ENCODE peak calls at places on chromosomes 2 and 18, in nine cellular contexts. I is COR-L47; M is stimulated activated naive CD8-positive, alpha-beta T cell treated with anti-CD3 and anti-CD28 coated beads, Interleukin-15, Interleukin-2, amounts not matched to agents 100 U/mL and 50 U/mL, for 24 hours; A is fibroblast of the conjunctiva; F is stimulated activated CD4-positive, alpha-beta T cell treated with anti-CD3 and anti-CD28 coated beads, Interleukin-15, amount 100 ng/mL, for 1 hour; L is choroid plexus epithelial cell; U is right cardiac atrium; P is astrocyte of the spinal cord; V is stimulated activated CD8-positive, alpha-beta memory T cell treated with anti-CD3 and anti-CD28 coated beads, Interleukin-7, amount 100 ng/mL, for 1 hour. Y is an unnamed sample.

GRCh38 chr2:189142893-189143759 is 36.4 kb downstream of the COL5A2 start:
- DNase-seq in I (peak; percentile 28), M (peak; percentile 41), A (no peak), F (no peak), L (peak; percentile 52), U (no peak), P (no peak), V (peak; percentile 0), Y (no peak)

GRCh38 chr2:158773121-158773520 is 22.0 kb upstream of the DAPL1 start:
- DNase-seq in I (no peak), M (no peak), A (no peak), F (no peak), L (peak; percentile 7), U (peak; percentile 51), P (peak; percentile 74), V (no peak), Y (no peak)

GRCh38 chr18:78672862-78673446 is 306.7 kb upstream of the SALL3 start:
- DNase-seq in I (no peak), M (no peak), A (no peak), F (no peak), L (no peak), U (no peak), P (no peak), V (no peak), Y (no peak)

GRCh38 chr2:218318241-218318640 is 25.9 kb upstream of the TMBIM1 start:
- DNase-seq in I (no peak), M (no peak), A (no peak), F (no peak), L (no peak), U (no peak), P (no peak), V (no peak), Y (no peak)

GRCh38 chr2:215107229-215108056 is 31.0 kb downstream of the ABCA12 start:
- DNase-seq in I (no peak), M (no peak), A (no peak), F (no peak), L (no peak), U (no peak), P (no peak), V (no peak), Y (no peak)

GRCh38 chr2:119696494-119697030 is 17.6 kb downstream of the TMEM177 start:
- DNase-seq in I (no peak), M (no peak), A (no peak), F (no peak), L (no peak), U (no peak), P (no peak), V (no peak), Y (no peak)

GRCh38 chr18:7152485-7152884 is 34.9 kb upstream of the LAMA1 start:
- DNase-seq in I (no peak), M (no peak), A (no peak), F (no peak), L (no peak), U (no peak), P (no peak), V (no peak), Y (no peak)

GRCh38 chr2:157497603-157498314 is 53.9 kb upstream of the CYTIP start:
- DNase-seq in I (peak; percentile 52), M (no peak), A (peak; percentile 8), F (peak; percentile 5), L (peak; percentile 63), U (no peak), P (peak; percentile 48), V (no peak), Y (no peak)

GRCh38 chr2:71804251-71804650 is 343.4 kb downstream of the CYP26B1 start:
- DNase-seq in I (no peak), M (no peak), A (no peak), F (no peak), L (no peak), U (no peak), P (no peak), V (no peak), Y (no peak)

GRCh38 chr2:220006152-220006551 is 378.7 kb downstream of the SLC4A3 start:
- DNase-seq in I (no peak), M (no peak), A (no peak), F (no peak), L (peak; percentile 80), U (peak; percentile 54), P (peak; percentile 50), V (no peak), Y (no peak)

GRCh38 chr2:231613655-231614558 is 21.2 kb downstream of the TEX44 start:
- DNase-seq in I (peak; percentile 79), M (peak; percentile 92), A (no peak), F (peak; percentile 41), L (peak; percentile 71), U (peak; percentile 96), P (peak; percentile 89), V (no peak), Y (no peak)

GRCh38 chr2:47048801-47049480 is 106.2 kb downstream of the STPG4 start:
- DNase-seq in I (no peak), M (no peak), A (no peak), F (no peak), L (no peak), U (peak; percentile 63), P (no peak), V (no peak), Y (no peak)

GRCh38 chr18:9135912-9136314 is 668 bp upstream of the ANKRD12 start:
- DNase-seq in I (peak; percentile 97), M (no peak), A (no peak), F (no peak), L (peak; percentile 43), U (no peak), P (no peak), V (no peak), Y (no peak)

GRCh38 chr18:23857756-23858155 is 156.8 kb upstream of the TTC39C start:
- DNase-seq in I (no peak), M (no peak), A (no peak), F (no peak), L (peak; percentile 56), U (no peak), P (peak; percentile 29), V (no peak), Y (no peak)

GRCh38 chr2:8628179-8628869 is 53.5 kb upstream of the ID2 start:
- DNase-seq in I (no peak), M (no peak), A (no peak), F (no peak), L (no peak), U (no peak), P (no peak), V (no peak), Y (no peak)